ENCODE peak calls at places on chromosomes 12 and 14, in four cellular contexts. D is EL; F is skeletal muscle cell; Q is activated T-helper 9 cell treated with anti-CD3 and anti-CD28 coated beads, Interleukin-2, amount 50 U/mL, for 16 hours. W is an unnamed sample.

GRCh38 chr12:100721193-100721592 is 73.4 kb upstream of the ANO4 start:
- DNase-seq in F (no peak), D (no peak), Q (no peak), W (no peak)

GRCh38 chr14:59582161-59582560 is 5.5 kb upstream of the CCDC175 start:
- DNase-seq in D (no peak), Q (no peak), F (peak), W (no peak)

GRCh38 chr12:126051611-126052107 is 986.4 kb downstream of the AACS start:
- DNase-seq in Q (no peak), D (no peak), F (peak), W (no peak)

GRCh38 chr14:50335389-50335788 is 23.3 kb downstream of the DMAC2L start:
- DNase-seq in Q (no peak), D (peak), F (no peak), W (no peak)

GRCh38 chr12:97404549-97404948 is 58.1 kb upstream of the RMST start:
- DNase-seq in F (no peak), Q (no peak), D (peak), W (no peak)

GRCh38 chr12:111129149-111129548 is 208.8 kb upstream of the MYL2 start:
- DNase-seq in Q (no peak), D (no peak), F (no peak), W (no peak)

GRCh38 chr12:124432376-124432775 is 135.0 kb downstream of the NCOR2 start:
- DNase-seq in Q (no peak), D (no peak), F (no peak), W (no peak)

GRCh38 chr14:76974365-76974764 is 54.1 kb downstream of the IRF2BPL start:
- DNase-seq in D (no peak), F (no peak), Q (no peak), W (no peak)

GRCh38 chr12:103392722-103393121 is 103.0 kb downstream of the C12orf42 start:
- DNase-seq in Q (no peak), F (no peak), D (no peak), W (no peak)

GRCh38 chr12:51118706-51119105 is 35.3 kb upstream of the CSRNP2 start:
- DNase-seq in Q (no peak), F (no peak), D (peak), W (no peak)

GRCh38 chr12:67701121-67701520 is 52.6 kb downstream of the DYRK2 start:
- DNase-seq in Q (no peak), F (no peak), D (peak), W (no peak)

GRCh38 chr14:22994762-22995275 is 12.5 kb upstream of the AJUBA start:
- DNase-seq in Q (no peak), D (peak), F (no peak), W (no peak)

GRCh38 chr12:49777800-49778748 is 36.7 kb downstream of the TMBIM6 start:
- DNase-seq in Q (peak), D (peak), F (no peak), W (peak)

GRCh38 chr14:95255487-95255886 is 64.2 kb downstream of the CLMN start:
- DNase-seq in F (peak), Q (no peak), D (peak), W (no peak)

GRCh38 chr12:102564026-102564425 is 83.7 kb upstream of the IGF1 start:
- DNase-seq in Q (no peak), F (no peak), D (no peak), W (no peak)

GRCh38 chr12:17342381-17342961 is 736.5 kb upstream of the LMO3 start:
- DNase-seq in F (no peak), D (no peak), Q (no peak), W (no peak)

GRCh38 chr12:53224268-53224896 is 7.6 kb downstream of the RARG start:
- DNase-seq in F (no peak), D (no peak), Q (no peak), W (no peak)

GRCh38 chr12:116661341-116661740 is 76.5 kb downstream of the SPRING1 start:
- DNase-seq in D (no peak), Q (no peak), F (no peak), W (no peak)

GRCh38 chr14:41668346-41668745 is 61.7 kb downstream of the LRFN5 start:
- DNase-seq in D (no peak), F (no peak), Q (no peak), W (no peak)

GRCh38 chr14:99724196-99724891 is 40.2 kb downstream of the CYP46A1 start:
- DNase-seq in Q (no peak), F (no peak), D (peak), W (no peak)

GRCh38 chr12:42483534-42483857 is 106.0 kb downstream of the PRICKLE1 start:
- DNase-seq in F (no peak), D (peak), Q (peak), W (no peak)

GRCh38 chr14:105203057-105203494 is 22.0 kb upstream of the NUDT14 start:
- DNase-seq in D (peak), F (no peak), Q (peak), W (peak)

GRCh38 chr14:93005838-93006237 is 82.9 kb downstream of the CHGA start:
- DNase-seq in D (no peak), Q (no peak), F (no peak), W (no peak)

GRCh38 chr12:113766133-113766879 is 199.8 kb downstream of the RBM19 start:
- DNase-seq in D (no peak), F (no peak), Q (no peak), W (no peak)

GRCh38 chr14:66745078-66745477 is 237.1 kb downstream of the GPHN start:
- DNase-seq in Q (no peak), F (no peak), D (no peak), W (no peak)

GRCh38 chr12:110141389-110141788 is 17.2 kb downstream of the IFT81 start:
- DNase-seq in F (peak), Q (no peak), D (peak), W (no peak)

GRCh38 chr14:104369208-104369607 is 210.4 kb upstream of the C14orf180 start:
- DNase-seq in Q (no peak), F (no peak), D (no peak), W (no peak)

GRCh38 chr14:65594882-65595237 is 182.3 kb downstream of the FUT8 start:
- DNase-seq in D (no peak), Q (no peak), F (no peak), W (no peak)

GRCh38 chr14:51630987-51631386 is 20.7 kb upstream of the FRMD6 start:
- DNase-seq in D (no peak), F (no peak), Q (no peak), W (no peak)

GRCh38 chr14:21525571-21525970 is 575 bp downstream of the SALL2 start:
- DNase-seq in Q (no peak), F (no peak), D (peak), W (no peak)

W was measured in activated gamma-delta T cell treated with anti-CD3 and anti-CD28 coated beads, Interleukin-2, amount 50 U/mL, for 16 hours.